ENCODE peak calls at places on chromosome 1, in eight cellular contexts. W, R, V, K, F, I, U and N are unnamed samples.

GRCh38 chr1:184608581-184608980 is 146.1 kb downstream of the EDEM3 start:
- DNase-seq in W (no peak), R (no peak), V (no peak), K (no peak), F (no peak), I (no peak), U (no peak), N (no peak)

GRCh38 chr1:119816407-119816806 is 5.1 kb upstream of the REG4 start:
- DNase-seq in W (no peak), R (peak; percentile 14), V (no peak), K (no peak), F (no peak), I (peak; percentile 58), U (peak; percentile 58), N (no peak)

GRCh38 chr1:53927376-53927881 is 18.1 kb downstream of the IFT25 start:
- DNase-seq in W (no peak), R (no peak), V (no peak), K (no peak), F (no peak), I (no peak), U (no peak), N (no peak)

GRCh38 chr1:155938220-155938627 is 3.2 kb upstream of the RXFP4 start:
- DNase-seq in W (peak; percentile 97), R (peak; percentile 65), V (peak; percentile 78), K (no peak), F (peak; percentile 50), I (peak; percentile 69), U (peak; percentile 84), N (peak; percentile 70)

GRCh38 chr1:6635910-6636760 is 11.5 kb downstream of the THAP3 start:
- DNase-seq in W (no peak), R (no peak), V (no peak), K (no peak), F (no peak), I (peak; percentile 21), U (peak; percentile 32), N (no peak)

GRCh38 chr1:175885247-175885646 is 141.9 kb upstream of the TNR start:
- DNase-seq in W (no peak), R (no peak), V (peak; percentile 66), K (no peak), F (no peak), I (peak; percentile 64), U (peak; percentile 69), N (no peak)

GRCh38 chr1:18300376-18300775 is 180.4 kb upstream of the KLHDC7A start:
- DNase-seq in W (no peak), R (no peak), V (no peak), K (no peak), F (no peak), I (no peak), U (no peak), N (no peak)

GRCh38 chr1:36536727-36537126 is 54.0 kb upstream of the CSF3R start:
- DNase-seq in W (no peak), R (no peak), V (no peak), K (no peak), F (no peak), I (no peak), U (no peak), N (no peak)

GRCh38 chr1:226820935-226821718 is 49.3 kb upstream of the PSEN2 start:
- DNase-seq in W (no peak), R (peak; percentile 39), V (peak; percentile 57), K (no peak), F (peak; percentile 99), I (peak; percentile 100), U (peak; percentile 96), N (no peak)

GRCh38 chr1:93964777-93965200 is 55.6 kb upstream of the GCLM start:
- DNase-seq in W (no peak), R (peak; percentile 94), V (no peak), K (no peak), F (no peak), I (peak; percentile 69), U (peak; percentile 10), N (no peak)

GRCh38 chr1:33692216-33693188 is 171.4 kb upstream of the HMGB4 start:
- DNase-seq in W (no peak), R (no peak), V (no peak), K (no peak), F (no peak), I (no peak), U (no peak), N (no peak)

GRCh38 chr1:230212405-230212936 is 145.4 kb downstream of the GALNT2 start:
- DNase-seq in W (no peak), R (no peak), V (peak; percentile 25), K (no peak), F (no peak), I (no peak), U (no peak), N (no peak)